ENCODE peak calls at places on chromosomes 1 and 21, in nine cellular contexts. Y is Peyer's patch; I is CD4-positive, alpha-beta memory T cell; F is fibroblast of lung; L is cardiac muscle cell; H is left lung; K is pancreas; U is HAP-1; N is gastrocnemius medialis. G is an unnamed sample.

GRCh38 chr21:45455321-45456013 is 50.5 kb downstream of the COL18A1 start:
- DNase-seq in H (peak; percentile 59), K (no peak), F (peak; percentile 61), I (no peak), L (no peak), Y (no peak), U (no peak), N (no peak), G (peak; percentile 38)

GRCh38 chr1:22119626-22120468 is 23.1 kb downstream of the WNT4 start:
- DNase-seq in L (no peak), Y (no peak), K (peak; percentile 52), F (no peak), N (no peak), I (no peak), U (no peak), H (no peak), G (no peak)

GRCh38 chr1:57019240-57019805 is 53.5 kb upstream of the C8B start:
- DNase-seq in Y (no peak), U (no peak), L (no peak), H (no peak), I (no peak), N (no peak), K (no peak), F (no peak), G (no peak)

GRCh38 chr21:32141009-32141357 is 137.9 kb downstream of the MIS18A start:
- DNase-seq in I (no peak), K (no peak), Y (no peak), H (no peak), N (no peak), U (no peak), L (no peak), F (no peak), G (no peak)

GRCh38 chr1:61337037-61337436 is 254.7 kb downstream of the NFIA start:
- DNase-seq in I (no peak), N (no peak), Y (no peak), L (no peak), K (no peak), H (no peak), F (peak; percentile 11), U (no peak), G (peak; percentile 27)

GRCh38 chr1:95012389-95012788 is 60.4 kb downstream of the ALG14 start:
- DNase-seq in Y (no peak), K (no peak), H (no peak), I (no peak), N (no peak), U (no peak), L (no peak), F (peak; percentile 90), G (no peak)

GRCh38 chr21:21019681-21020080 is 21.5 kb downstream of the NCAM2 start:
- DNase-seq in K (no peak), N (no peak), L (peak; percentile 44), F (no peak), Y (no peak), I (no peak), H (no peak), U (no peak), G (no peak)

GRCh38 chr21:15768045-15768601 is 38.3 kb downstream of the USP25 start:
- DNase-seq in I (no peak), K (no peak), L (no peak), Y (no peak), U (no peak), N (no peak), H (no peak), F (no peak), G (no peak)

GRCh38 chr1:22101995-22102394 is 40.9 kb downstream of the WNT4 start:
- DNase-seq in K (no peak), N (no peak), L (no peak), F (no peak), H (no peak), Y (no peak), I (no peak), U (no peak), G (no peak)

GRCh38 chr1:38908821-38909220 is 27.4 kb upstream of the GJA9 start:
- DNase-seq in N (no peak), U (no peak), F (no peak), L (no peak), Y (no peak), H (no peak), I (no peak), K (no peak), G (no peak)

GRCh38 chr1:237794071-237794470 is 96.7 kb downstream of the ZP4 start:
- DNase-seq in L (no peak), U (no peak), I (no peak), Y (no peak), N (no peak), H (no peak), F (no peak), K (no peak), G (no peak)

GRCh38 chr1:100164226-100164625 is 13.8 kb downstream of the LRRC39 start:
- DNase-seq in Y (no peak), U (no peak), H (no peak), F (peak; percentile 17), I (no peak), N (no peak), K (no peak), L (no peak), G (peak; percentile 22)

GRCh38 chr1:58618303-58618702 is 41.3 kb upstream of the TACSTD2 start:
- DNase-seq in Y (no peak), I (no peak), N (no peak), K (no peak), U (no peak), F (peak; percentile 93), L (no peak), H (peak; percentile 65), G (no peak)

GRCh38 chr1:28273216-28273860 is 14.0 kb downstream of the SESN2 start:
- DNase-seq in H (no peak), Y (no peak), U (no peak), F (no peak), I (no peak), K (no peak), N (no peak), L (no peak), G (no peak)

GRCh38 chr1:94522304-94522703 is 19.3 kb downstream of the F3 start:
- DNase-seq in Y (no peak), I (no peak), N (no peak), F (peak; percentile 80), L (peak; percentile 51), H (no peak), U (peak; percentile 55), K (no peak), G (peak; percentile 77)

GRCh38 chr1:15493869-15494390 is 18.0 kb downstream of the CELA2B start:
- DNase-seq in F (no peak), H (no peak), I (no peak), Y (no peak), U (no peak), K (no peak), L (no peak), N (no peak), G (no peak)

GRCh38 chr1:15489052-15489736 is 13.3 kb downstream of the CELA2B start:
- DNase-seq in H (no peak), I (no peak), U (no peak), L (no peak), N (no peak), K (no peak), F (no peak), Y (no peak), G (peak; percentile 98)

GRCh38 chr1:15492572-15492971 is 16.7 kb downstream of the CELA2B start:
- DNase-seq in H (no peak), K (no peak), Y (no peak), F (no peak), I (no peak), L (peak; percentile 93), U (no peak), N (no peak), G (no peak)
- H3K4me1 ChIP-seq in H (no peaks in the 10 kb centered on the region), K (peaks cover 5% of the 10 kb centered on the region), Y (no peaks in the 10 kb centered on the region), F (no peaks in the 10 kb centered on the region), I (no peaks in the 10 kb centered on the region), L (peaks cover 41% of the 10 kb centered on the region), U (no peaks in the 10 kb centered on the region), N (no peaks in the 10 kb centered on the region), G (peaks cover 27% of the 10 kb centered on the region)

DNA sequence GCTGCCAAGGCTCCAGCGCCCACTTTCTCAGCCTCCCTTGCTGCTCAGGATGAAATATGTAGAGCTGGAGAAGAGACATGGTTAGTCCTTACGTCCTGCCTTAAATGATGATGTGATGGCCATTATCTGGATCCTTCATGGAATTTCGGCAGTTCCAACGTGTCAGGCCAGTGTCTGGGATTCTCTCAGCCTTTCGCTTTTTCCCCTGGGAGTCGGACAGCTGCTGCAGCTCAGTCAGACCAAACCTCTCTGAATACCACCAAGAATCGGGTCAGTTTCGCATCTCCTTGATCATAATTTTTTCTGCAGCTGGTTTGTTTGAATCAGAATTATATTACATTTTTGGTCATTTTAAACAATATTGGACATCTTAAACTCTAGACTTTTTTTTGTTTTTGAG is 22.3 kb upstream of the KLHDC8A start:
- DNase-seq in N (no peak), H (no peak), F (no peak), Y (no peak), U (no peak), K (no peak), I (no peak), L (no peak), G (peak; percentile 68)
- H3K4me1 ChIP-seq in N (no peaks in the 10 kb centered on the region), H (no peaks in the 10 kb centered on the region), F (peaks cover 2% of the 10 kb centered on the region), Y (no peaks in the 10 kb centered on the region), U (peaks cover 46% of the 10 kb centered on the region), K (peaks cover 13% of the 10 kb centered on the region), I (peaks cover 9% of the 10 kb centered on the region), L (peaks cover 19% of the 10 kb centered on the region), G (peaks cover 25% of the 10 kb centered on the region)

DNA sequence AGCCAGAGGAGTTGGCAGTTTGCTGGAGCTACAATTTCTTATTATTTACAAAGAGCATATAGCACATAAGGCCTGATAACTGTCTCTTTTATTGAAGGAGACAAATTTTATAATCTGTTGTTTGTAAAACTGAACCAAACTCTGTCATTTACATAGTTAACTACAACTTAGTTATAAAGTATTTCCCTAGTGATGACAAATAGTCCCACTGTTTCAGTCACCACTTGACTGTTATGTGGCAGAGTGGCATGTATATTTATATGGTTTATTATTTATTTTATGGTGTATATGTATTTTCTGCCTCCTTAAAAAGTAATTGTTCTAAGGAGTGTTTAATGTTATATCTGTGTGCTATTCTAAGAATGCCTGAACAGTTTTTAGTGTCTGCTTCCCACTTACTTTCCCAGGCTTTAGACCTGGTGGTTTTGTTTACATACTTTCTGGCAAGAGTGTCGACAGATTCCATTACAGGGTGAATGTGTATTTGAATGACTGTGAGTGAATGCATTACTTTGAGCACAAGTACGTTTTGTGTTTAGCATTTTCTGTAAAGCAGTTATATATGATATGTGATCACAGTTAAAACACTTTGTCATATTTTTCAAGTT is 10.0 kb downstream of the TSEN15 start:
- DNase-seq in F (peak; percentile 58), L (peak; percentile 83), N (no peak), H (no peak), Y (no peak), I (no peak), U (peak; percentile 74), K (no peak), G (no peak)
- H3K4me1 ChIP-seq in F (peaks cover 14% of the 10 kb centered on the region), L (peaks cover 31% of the 10 kb centered on the region), N (peaks cover 19% of the 10 kb centered on the region), H (no peaks in the 10 kb centered on the region), Y (no peaks in the 10 kb centered on the region), I (peaks cover 6% of the 10 kb centered on the region), U (peaks cover 59% of the 10 kb centered on the region), K (peaks cover 14% of the 10 kb centered on the region), G (peaks cover 17% of the 10 kb centered on the region)

DNA sequence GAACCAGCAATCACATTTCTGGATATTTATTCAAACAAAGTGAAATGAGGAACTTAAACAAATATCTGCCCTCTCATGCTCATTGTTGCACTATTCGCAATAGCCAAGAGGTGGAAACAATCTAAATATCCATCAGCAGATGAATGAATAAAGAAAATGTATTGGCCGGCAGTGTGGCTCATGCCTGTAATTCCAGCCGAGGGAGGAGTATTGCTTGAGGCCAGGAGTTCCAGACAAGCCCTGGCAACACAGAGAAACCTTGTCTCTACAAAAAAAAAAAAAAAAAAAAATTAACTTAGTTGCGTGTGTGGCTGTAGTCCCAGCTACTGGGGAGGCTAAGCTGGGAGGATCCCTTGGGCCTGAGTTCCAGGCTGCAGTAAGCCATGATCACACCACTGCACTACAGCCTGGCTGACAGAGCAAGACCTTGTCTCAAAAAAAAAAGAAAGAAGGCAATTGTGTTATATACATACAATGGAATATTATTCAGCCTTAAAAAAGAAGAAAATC is 191.4 kb downstream of the AKT3 start:
- DNase-seq in I (no peak), H (no peak), U (no peak), K (no peak), F (no peak), Y (no peak), L (no peak), N (no peak), G (no peak)
- H3K4me1 ChIP-seq in I (no peaks in the 10 kb centered on the region), H (no peaks in the 10 kb centered on the region), U (no peaks in the 10 kb centered on the region), K (no peaks in the 10 kb centered on the region), F (no peaks in the 10 kb centered on the region), Y (no peaks in the 10 kb centered on the region), L (no peaks in the 10 kb centered on the region), N (no peaks in the 10 kb centered on the region), G (no peaks in the 10 kb centered on the region)

G was measured in SJCRH30.